ENCODE peak calls at places on chromosome 11, in eight cellular contexts. S is OCI-LY7, D is coronary artery, F is chondrocyte, E is foreskin keratinocyte, N is psoas muscle, P is MM.1S, R is A549. V is an unnamed sample.

GRCh38 chr11:122085264-122085663 is 30.8 kb downstream of the BLID start:
- DNase-seq in S (no peak), D (no peak), F (no peak), E (peak), N (no peak), P (no peak), R (no peak), V (no peak)

GRCh38 chr11:93639548-93639947 is 21.9 kb upstream of the CEP295 start:
- DNase-seq in S (no peak), D (no peak), F (no peak), E (no peak), N (no peak), P (no peak), R (no peak), V (no peak)

GRCh38 chr11:121661796-121662508 is 209.2 kb upstream of the SORL1-AS1 start:
- DNase-seq in S (no peak), D (no peak), F (no peak), E (no peak), N (no peak), P (no peak), R (no peak), V (no peak)

GRCh38 chr11:78961186-78961782 is 386.6 kb upstream of the NARS2 start:
- DNase-seq in S (no peak), D (no peak), F (no peak), E (peak), N (no peak), P (peak), R (no peak), V (no peak)

GRCh38 chr11:124807201-124807600 is 7.0 kb upstream of the MSANTD2 start:
- DNase-seq in S (no peak), D (no peak), F (no peak), E (no peak), N (no peak), P (no peak), R (no peak), V (no peak)

GRCh38 chr11:131591051-131591461 is 220.6 kb downstream of the NTM start:
- DNase-seq in S (no peak), D (no peak), F (no peak), E (no peak), N (no peak), P (no peak), R (no peak), V (no peak)

GRCh38 chr11:82494988-82495432 is 238.7 kb downstream of the FAM181B start:
- DNase-seq in S (peak), D (no peak), F (no peak), E (no peak), N (no peak), P (peak), R (no peak), V (peak)

GRCh38 chr11:13193613-13194012 is 84.0 kb upstream of the BMAL1 start:
- DNase-seq in S (no peak), D (no peak), F (no peak), E (no peak), N (no peak), P (no peak), R (no peak), V (no peak)

GRCh38 chr11:111939836-111940604 is 2.9 kb downstream of the DIXDC1 start:
- DNase-seq in S (no peak), D (no peak), F (no peak), E (peak), N (no peak), P (no peak), R (no peak), V (no peak)

GRCh38 chr11:77865805-77866204 is 44.9 kb downstream of the AAMDC start:
- DNase-seq in S (no peak), D (no peak), F (no peak), E (no peak), N (no peak), P (no peak), R (no peak), V (no peak)

GRCh38 chr11:33045551-33046255 is 6.3 kb downstream of the TCP11L1 start:
- DNase-seq in S (no peak), D (no peak), F (no peak), E (peak), N (no peak), P (no peak), R (no peak), V (no peak)

GRCh38 chr11:62242021-62242420 is at the start of gene SCGB1D2:
- DNase-seq in S (no peak), D (no peak), F (no peak), E (no peak), N (peak), P (no peak), R (peak), V (no peak)

GRCh38 chr11:11977206-11977938 is 31.1 kb downstream of the DKK3 start:
- DNase-seq in S (no peak), D (peak), F (no peak), E (peak), N (peak), P (no peak), R (peak), V (no peak)

GRCh38 chr11:14522245-14522644 is 2.1 kb upstream of the PSMA1 start:
- DNase-seq in S (no peak), D (no peak), F (no peak), E (no peak), N (no peak), P (no peak), R (no peak), V (no peak)

GRCh38 chr11:120511116-120511803 is at the start of gene GRIK4:
- DNase-seq in S (peak), D (peak), F (peak), E (peak), N (peak), P (peak), R (peak), V (peak)

GRCh38 chr11:8794677-8795103 is 112.1 kb downstream of the RPL27A start:
- DNase-seq in S (no peak), D (no peak), F (no peak), E (no peak), N (no peak), P (no peak), R (no peak), V (no peak)

GRCh38 chr11:35340715-35341114 is 78.6 kb downstream of the SLC1A2 start:
- DNase-seq in S (no peak), D (no peak), F (no peak), E (no peak), N (no peak), P (no peak), R (no peak), V (no peak)

GRCh38 chr11:72703281-72704008 is 29.2 kb upstream of the PDE2A start:
- DNase-seq in S (no peak), D (no peak), F (no peak), E (no peak), N (peak), P (no peak), R (no peak), V (no peak)

GRCh38 chr11:102254047-102254446 is 63.2 kb upstream of the BIRC3 start:
- DNase-seq in S (peak), D (no peak), F (no peak), E (no peak), N (no peak), P (no peak), R (peak), V (no peak)
- TF ChIP-seq CTCF in S (peak), D (no peak), F (peak), E (peak), N (no peak), P (peak), R (no peak), V (peak)

GRCh38 chr11:10857604-10858504 is at the start of gene ZBED5:
- DNase-seq in S (peak), D (peak), F (peak), E (peak), N (peak), P (peak), R (peak), V (peak)
- TF ChIP-seq CTCF in S (peak), D (no peak), F (peak), E (peak), N (peak), P (peak), R (no peak), V (peak)

GRCh38 chr11:27701262-27702105 is 1.2 kb upstream of the BDNF start:
- DNase-seq in S (no peak), D (no peak), F (no peak), E (no peak), N (peak), P (peak), R (peak), V (peak)
- TF ChIP-seq CTCF in S (no peak), D (no peak), F (peak), E (peak), N (peak), P (peak), R (peak), V (peak)

DNA sequence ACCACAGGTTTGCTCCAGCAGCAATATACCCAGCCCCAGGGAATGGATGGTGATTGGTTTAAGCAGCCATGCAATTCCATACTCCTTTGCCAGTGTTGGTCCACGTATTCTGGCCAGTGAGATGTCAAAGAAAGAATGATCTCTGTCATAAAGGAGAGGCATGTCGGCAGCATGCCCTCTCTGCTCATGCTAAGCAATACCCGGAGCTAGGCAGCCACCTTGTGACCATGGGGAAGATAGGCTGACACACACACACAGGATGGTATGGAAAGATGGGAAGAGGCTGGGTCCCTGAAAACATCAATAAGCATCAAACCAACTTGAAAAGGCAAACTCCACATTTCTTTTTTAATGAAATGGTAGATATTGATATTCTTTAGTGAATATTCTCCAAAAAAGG is 5.1 kb downstream of the ABCC8 start:
- DNase-seq in S (no peak), D (no peak), F (no peak), E (no peak), N (peak), P (no peak), R (no peak), V (no peak)
- TF ChIP-seq CTCF in S (peak), D (no peak), F (no peak), E (peak), N (peak), P (no peak), R (peak), V (no peak)

GRCh38 chr11:114190630-114191029 is 105.6 kb upstream of the NNMT start:
- DNase-seq in S (no peak), D (no peak), F (no peak), E (no peak), N (no peak), P (no peak), R (no peak), V (no peak)

GRCh38 chr11:114193730-114194674 is 102.2 kb upstream of the NNMT start:
- DNase-seq in S (no peak), D (no peak), F (no peak), E (no peak), N (no peak), P (no peak), R (no peak), V (no peak)

GRCh38 chr11:114191893-114192292 is 104.3 kb upstream of the NNMT start:
- DNase-seq in S (no peak), D (no peak), F (no peak), E (no peak), N (no peak), P (no peak), R (no peak), V (no peak)

GRCh38 chr11:114195981-114196731 is 100.0 kb upstream of the NNMT start:
- DNase-seq in S (peak), D (no peak), F (no peak), E (peak), N (no peak), P (no peak), R (no peak), V (no peak)

GRCh38 chr11:114192841-114193389 is 103.3 kb upstream of the NNMT start:
- DNase-seq in S (peak), D (no peak), F (no peak), E (no peak), N (no peak), P (no peak), R (no peak), V (no peak)
- TF ChIP-seq CTCF in S (peak), D (no peak), F (peak), E (no peak), N (no peak), P (peak), R (no peak), V (no peak)

DNA sequence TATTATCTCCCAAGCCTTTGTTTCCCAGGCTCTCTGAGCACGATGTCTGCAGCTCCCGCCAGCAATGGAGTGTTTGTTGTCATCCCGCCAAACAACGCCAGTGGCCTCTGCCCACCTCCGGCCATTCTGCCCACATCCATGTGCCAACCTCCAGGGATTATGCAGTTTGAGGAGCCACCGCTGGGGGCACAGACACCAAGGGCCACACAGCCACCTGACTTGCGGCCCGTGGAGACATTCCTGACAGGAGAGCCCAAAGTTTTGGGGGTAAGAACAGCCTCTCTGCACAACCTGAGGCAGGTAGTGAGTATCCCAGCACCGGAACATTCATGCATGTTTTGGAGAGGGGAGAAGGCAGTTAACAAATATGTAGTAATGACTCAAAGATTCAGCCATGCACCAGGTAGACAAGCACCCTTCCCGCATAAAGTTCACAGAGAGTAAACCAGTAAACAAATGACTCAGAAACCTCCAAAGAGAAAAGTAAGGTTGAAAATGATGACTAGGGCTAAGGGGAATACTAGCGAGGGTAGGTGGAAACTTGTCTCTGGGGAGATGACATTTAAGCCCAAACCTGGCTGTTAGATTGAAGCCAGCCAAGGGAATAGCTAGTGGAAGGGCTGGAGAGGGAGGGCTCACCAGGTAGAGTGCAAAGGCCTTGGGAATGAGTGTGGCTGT is 7.2 kb downstream of the MS4A15 start:
- DNase-seq in S (no peak), D (peak), F (no peak), E (no peak), N (no peak), P (no peak), R (no peak), V (no peak)
- TF ChIP-seq CTCF in S (no peak), D (no peak), F (no peak), E (no peak), N (no peak), P (no peak), R (no peak), V (no peak)

GRCh38 chr11:4576880-4577279 is 4.7 kb upstream of the OR52I2 start:
- DNase-seq in S (no peak), D (no peak), F (no peak), E (no peak), N (no peak), P (no peak), R (no peak), V (no peak)
- TF ChIP-seq CTCF in S (no peak), D (no peak), F (no peak), E (no peak), N (no peak), P (no peak), R (no peak), V (no peak)

GRCh38 chr11:17351171-17351509 is 460 bp upstream of the NCR3LG1 start:
- DNase-seq in S (no peak), D (no peak), F (no peak), E (no peak), N (no peak), P (no peak), R (no peak), V (no peak)
- TF ChIP-seq CTCF in S (peak), D (no peak), F (peak), E (peak), N (no peak), P (no peak), R (peak), V (no peak)